ENCODE peak calls at places on chromosomes 3 and 15, in seven cellular contexts. T, O, W, V, K, R and X are unnamed samples.

GRCh38 chr3:60536420-60536819 is 714.8 kb downstream of the FHIT start:
- DNase-seq in T (no peak), O (no peak), W (no peak), V (no peak), K (no peak), R (no peak), X (no peak)

GRCh38 chr3:47007001-47007400 is 27.5 kb downstream of the NBEAL2 start:
- DNase-seq in T (no peak), O (no peak), W (no peak), V (no peak), K (no peak), R (no peak), X (no peak)

GRCh38 chr3:183123891-183124290 is 24.6 kb upstream of the MCCC1 start:
- DNase-seq in T (no peak), O (no peak), W (no peak), V (no peak), K (no peak), R (no peak), X (no peak)

GRCh38 chr15:65361708-65362459 is 15.9 kb downstream of the IGDCC3 start:
- DNase-seq in T (no peak), O (no peak), W (no peak), V (no peak), K (no peak), R (no peak), X (no peak)

GRCh38 chr15:52805351-52806283 is 15.5 kb upstream of the ONECUT1 start:
- DNase-seq in T (no peak), O (no peak), W (no peak), V (no peak), K (no peak), R (no peak), X (no peak)

GRCh38 chr3:42509111-42509510 is 6.7 kb downstream of the VIPR1 start:
- DNase-seq in T (no peak), O (no peak), W (no peak), V (no peak), K (no peak), R (no peak), X (no peak)

GRCh38 chr3:18051312-18051711 is 308.9 kb upstream of the TBC1D5 start:
- DNase-seq in T (no peak), O (no peak), W (no peak), V (no peak), K (no peak), R (no peak), X (no peak)

GRCh38 chr15:48592221-48592731 is 53.2 kb downstream of the FBN1 start:
- DNase-seq in T (no peak), O (peak), W (no peak), V (no peak), K (no peak), R (peak), X (no peak)

GRCh38 chr3:141266797-141267555 is 35.4 kb downstream of the PXYLP1 start:
- DNase-seq in T (peak), O (no peak), W (no peak), V (no peak), K (no peak), R (no peak), X (no peak)

GRCh38 chr3:36155515-36155914 is 224.8 kb upstream of the STAC start:
- DNase-seq in T (no peak), O (no peak), W (no peak), V (no peak), K (no peak), R (no peak), X (no peak)

GRCh38 chr15:73947651-73948050 is 21.4 kb downstream of the LOXL1 start:
- DNase-seq in T (no peak), O (no peak), W (no peak), V (no peak), K (no peak), R (no peak), X (no peak)

GRCh38 chr3:158167737-158168469 is 58.0 kb downstream of the RSRC1 start:
- DNase-seq in T (no peak), O (peak), W (peak), V (no peak), K (no peak), R (peak), X (no peak)

GRCh38 chr3:9214599-9214998 is 34.8 kb downstream of the SRGAP3 start:
- DNase-seq in T (no peak), O (peak), W (no peak), V (no peak), K (no peak), R (no peak), X (no peak)

GRCh38 chr3:196501316-196502064 is 2.1 kb downstream of the RNF168 start:
- DNase-seq in T (no peak), O (peak), W (peak), V (no peak), K (no peak), R (no peak), X (peak)

GRCh38 chr3:123949606-123950005 is 11.4 kb downstream of the CCDC14 start:
- DNase-seq in T (no peak), O (peak), W (no peak), V (no peak), K (no peak), R (no peak), X (no peak)

GRCh38 chr15:70324001-70324974 is 226.6 kb upstream of the TLE3 start:
- DNase-seq in T (no peak), O (peak), W (no peak), V (no peak), K (no peak), R (no peak), X (no peak)

GRCh38 chr15:67979281-67979680 is 74.8 kb upstream of the PIAS1 start:
- DNase-seq in T (no peak), O (no peak), W (no peak), V (no peak), K (no peak), R (no peak), X (no peak)

GRCh38 chr15:51816615-51817014 is 12.8 kb upstream of the TMOD3 start:
- DNase-seq in T (no peak), O (no peak), W (no peak), V (no peak), K (no peak), R (no peak), X (no peak)

GRCh38 chr15:90872481-90873184 is 4.2 kb downstream of the FURIN start:
- DNase-seq in T (no peak), O (peak), W (peak), V (peak), K (no peak), R (peak), X (no peak)

GRCh38 chr3:126473292-126474168 is 2.2 kb downstream of the ZXDC start:
- DNase-seq in T (no peak), O (no peak), W (no peak), V (no peak), K (no peak), R (peak), X (peak)

GRCh38 chr15:73046073-73046472 is 6.2 kb upstream of the NEO1 start:
- DNase-seq in T (no peak), O (no peak), W (no peak), V (no peak), K (no peak), R (peak), X (no peak)

GRCh38 chr3:189637755-189638154 is 6.6 kb downstream of the TP63 start:
- DNase-seq in T (no peak), O (no peak), W (no peak), V (no peak), K (no peak), R (no peak), X (no peak)

GRCh38 chr3:73143821-73144237 is 82.4 kb downstream of the EBLN2 start:
- DNase-seq in T (no peak), O (no peak), W (no peak), V (no peak), K (no peak), R (no peak), X (no peak)

GRCh38 chr3:52481819-52482521 is 13.2 kb upstream of the STAB1 start:
- DNase-seq in T (no peak), O (peak), W (peak), V (no peak), K (no peak), R (no peak), X (peak)

GRCh38 chr15:89490081-89490480 is 6.3 kb downstream of the RHCG start:
- DNase-seq in T (no peak), O (no peak), W (no peak), V (no peak), K (no peak), R (no peak), X (no peak)

GRCh38 chr3:167989066-167989465 is 106.7 kb downstream of the GOLIM4 start:
- DNase-seq in T (no peak), O (no peak), W (no peak), V (no peak), K (no peak), R (no peak), X (no peak)

GRCh38 chr15:90214553-90215205 is 13.5 kb downstream of the SEMA4B start:
- DNase-seq in T (no peak), O (no peak), W (peak), V (no peak), K (no peak), R (no peak), X (no peak)

GRCh38 chr3:142027713-142028112 is 121.6 kb downstream of the TFDP2 start:
- DNase-seq in T (no peak), O (no peak), W (peak), V (no peak), K (no peak), R (peak), X (no peak)

GRCh38 chr15:79310612-79310984 is 314 bp upstream of the TMED3 start:
- DNase-seq in T (no peak), O (peak), W (peak), V (no peak), K (no peak), R (no peak), X (no peak)

GRCh38 chr15:63501256-63502089 is 2.9 kb upstream of the USP3 start:
- DNase-seq in T (no peak), O (peak), W (no peak), V (peak), K (no peak), R (no peak), X (no peak)

GRCh38 chr3:136982520-136983138 is 24.8 kb downstream of the IL20RB start:
- DNase-seq in T (no peak), O (peak), W (no peak), V (no peak), K (no peak), R (no peak), X (no peak)

GRCh38 chr3:173970206-173970605 is 572.7 kb downstream of the NLGN1 start:
- DNase-seq in T (no peak), O (peak), W (no peak), V (no peak), K (no peak), R (no peak), X (no peak)

GRCh38 chr3:13890377-13891016 is 10.6 kb upstream of the WNT7A start:
- DNase-seq in T (peak), O (no peak), W (no peak), V (no peak), K (no peak), R (peak), X (no peak)